ENCODE peak calls at places on chromosomes 5 and 9, in seven cellular contexts. I, P, Q, S, J, E and M are unnamed samples.
A peak's percentile ranks its signal among the peaks of the same experiment; 100 is the strongest.

GRCh38 chr9:137611623-137612609 is 6.4 kb downstream of the ARRDC1 start:
- DNase-seq in P (peak; percentile 82), Q (no peak), S (peak; percentile 70), E (peak; percentile 91), I (no peak), J (no peak), M (no peak)

GRCh38 chr9:119853126-119853525 is 483.9 kb upstream of the BRINP1 start:
- DNase-seq in Q (no peak), E (no peak), J (no peak), S (no peak), I (peak; percentile 54), P (no peak), M (no peak)

GRCh38 chr5:179158556-179158955 is 98.4 kb downstream of the ZNF354C start:
- DNase-seq in P (no peak), I (no peak), S (no peak), Q (no peak), J (no peak), E (no peak), M (no peak)

GRCh38 chr5:79256563-79256962 is 20.6 kb downstream of the JMY start:
- DNase-seq in S (no peak), E (no peak), Q (no peak), P (no peak), I (no peak), J (no peak), M (no peak)

GRCh38 chr5:96257904-96258303 is 175.1 kb downstream of the PCSK1 start:
- DNase-seq in J (no peak), Q (no peak), E (no peak), P (peak; percentile 84), S (no peak), I (no peak), M (no peak)

GRCh38 chr9:107229146-107229545 is 53.9 kb upstream of the RAD23B start:
- DNase-seq in E (no peak), Q (no peak), S (no peak), P (no peak), I (peak; percentile 42), J (no peak), M (no peak)

GRCh38 chr9:81596671-81597426 is 92.5 kb downstream of the TLE1 start:
- DNase-seq in I (no peak), P (no peak), S (no peak), Q (peak; percentile 5), J (no peak), E (no peak), M (no peak)

GRCh38 chr9:96187108-96187695 is 114.8 kb downstream of the HSD17B3 start:
- DNase-seq in S (no peak), J (no peak), P (no peak), E (peak; percentile 71), Q (no peak), I (no peak), M (no peak)

GRCh38 chr9:93287189-93287552 is 103.2 kb downstream of the WNK2 start:
- DNase-seq in Q (no peak), E (no peak), P (no peak), J (no peak), S (no peak), I (no peak), M (no peak)